ENCODE peak calls at places on chromosomes 12 and 14, in nine cellular contexts. One of them, this sample, is unnamed. For H3K27me3 and H3K9me3, the result is how much of the 10 kb centered on the place peaks cover.

GRCh38 chr14:48568688-48569087 is 893.3 kb upstream of the MDGA2 start:
- DNase-seq in GM23248: no peak
- DNase-seq in IMR-90: peak
- DNase-seq in CD8-positive, alpha-beta memory T cell: no peak
- DNase-seq in tibial nerve: no peak
- DNase-seq in small intestine: no peak
- DNase-seq in PC-3: peak
- DNase-seq in left ventricle myocardium inferior: no peak
- DNase-seq in adrenal gland: no peak
- DNase-seq in this sample: no peak

GRCh38 chr12:26112703-26113147 is 12.1 kb downstream of the BHLHE41 start:
- DNase-seq in GM23248: peak
- DNase-seq in IMR-90: peak
- DNase-seq in CD8-positive, alpha-beta memory T cell: no peak
- DNase-seq in tibial nerve: no peak
- DNase-seq in small intestine: peak
- DNase-seq in PC-3: peak
- DNase-seq in left ventricle myocardium inferior: no peak
- DNase-seq in adrenal gland: peak
- DNase-seq in this sample: no peak

GRCh38 chr14:52338282-52338681 is 24.2 kb downstream of the PTGER2 start:
- DNase-seq in GM23248: peak
- DNase-seq in IMR-90: peak
- DNase-seq in CD8-positive, alpha-beta memory T cell: no peak
- DNase-seq in tibial nerve: no peak
- DNase-seq in small intestine: no peak
- DNase-seq in PC-3: peak
- DNase-seq in left ventricle myocardium inferior: no peak
- DNase-seq in adrenal gland: no peak
- DNase-seq in this sample: no peak

GRCh38 chr14:99732436-99733220 is 48.5 kb downstream of the CYP46A1 start:
- DNase-seq in GM23248: no peak
- DNase-seq in IMR-90: no peak
- DNase-seq in CD8-positive, alpha-beta memory T cell: peak
- DNase-seq in tibial nerve: peak
- DNase-seq in small intestine: no peak
- DNase-seq in PC-3: no peak
- DNase-seq in left ventricle myocardium inferior: peak
- DNase-seq in adrenal gland: peak
- DNase-seq in this sample: no peak

GRCh38 chr12:70365398-70365647 is 767 bp upstream of the KCNMB4 start:
- DNase-seq in GM23248: no peak
- DNase-seq in IMR-90: no peak
- DNase-seq in CD8-positive, alpha-beta memory T cell: no peak
- DNase-seq in tibial nerve: no peak
- DNase-seq in small intestine: no peak
- DNase-seq in PC-3: no peak
- DNase-seq in left ventricle myocardium inferior: no peak
- DNase-seq in adrenal gland: no peak
- DNase-seq in this sample: no peak

GRCh38 chr14:72679591-72680151 is 214.2 kb downstream of the DPF3 start:
- DNase-seq in GM23248: no peak
- DNase-seq in IMR-90: peak
- DNase-seq in CD8-positive, alpha-beta memory T cell: no peak
- DNase-seq in tibial nerve: no peak
- DNase-seq in small intestine: no peak
- DNase-seq in PC-3: no peak
- DNase-seq in left ventricle myocardium inferior: no peak
- DNase-seq in adrenal gland: no peak
- DNase-seq in this sample: no peak

GRCh38 chr14:80105488-80105994 is 105.8 kb downstream of the DIO2 start:
- DNase-seq in GM23248: no peak
- DNase-seq in IMR-90: no peak
- DNase-seq in CD8-positive, alpha-beta memory T cell: no peak
- DNase-seq in tibial nerve: no peak
- DNase-seq in small intestine: no peak
- DNase-seq in PC-3: no peak
- DNase-seq in left ventricle myocardium inferior: no peak
- DNase-seq in adrenal gland: no peak
- DNase-seq in this sample: no peak

GRCh38 chr14:85534435-85534834 is 4.5 kb downstream of the FLRT2 start:
- DNase-seq in GM23248: peak
- DNase-seq in IMR-90: peak
- DNase-seq in CD8-positive, alpha-beta memory T cell: no peak
- DNase-seq in tibial nerve: no peak
- DNase-seq in small intestine: no peak
- DNase-seq in PC-3: no peak
- DNase-seq in left ventricle myocardium inferior: no peak
- DNase-seq in adrenal gland: peak
- DNase-seq in this sample: no peak

GRCh38 chr14:79091381-79091963 is 921.3 kb downstream of the NRXN3 start:
- DNase-seq in GM23248: no peak
- DNase-seq in IMR-90: no peak
- DNase-seq in CD8-positive, alpha-beta memory T cell: no peak
- DNase-seq in tibial nerve: no peak
- DNase-seq in small intestine: no peak
- DNase-seq in PC-3: no peak
- DNase-seq in left ventricle myocardium inferior: no peak
- DNase-seq in adrenal gland: no peak
- DNase-seq in this sample: no peak

GRCh38 chr12:128314611-128315010 is 47.6 kb downstream of the TMEM132C start:
- DNase-seq in GM23248: no peak
- DNase-seq in IMR-90: no peak
- DNase-seq in CD8-positive, alpha-beta memory T cell: no peak
- DNase-seq in tibial nerve: no peak
- DNase-seq in small intestine: no peak
- DNase-seq in PC-3: no peak
- DNase-seq in left ventricle myocardium inferior: no peak
- DNase-seq in adrenal gland: no peak
- DNase-seq in this sample: no peak

GRCh38 chr12:19301223-19301622 is 138.1 kb upstream of the AEBP2 start:
- DNase-seq in GM23248: no peak
- DNase-seq in IMR-90: no peak
- DNase-seq in CD8-positive, alpha-beta memory T cell: no peak
- DNase-seq in tibial nerve: no peak
- DNase-seq in small intestine: no peak
- DNase-seq in PC-3: no peak
- DNase-seq in left ventricle myocardium inferior: no peak
- DNase-seq in adrenal gland: no peak
- DNase-seq in this sample: no peak

GRCh38 chr12:51023625-51024395 is 2.4 kb downstream of the SLC11A2 start:
- DNase-seq in GM23248: peak
- DNase-seq in IMR-90: peak
- DNase-seq in CD8-positive, alpha-beta memory T cell: no peak
- DNase-seq in tibial nerve: no peak
- DNase-seq in small intestine: peak
- DNase-seq in PC-3: peak
- DNase-seq in left ventricle myocardium inferior: no peak
- DNase-seq in adrenal gland: no peak
- DNase-seq in this sample: no peak

GRCh38 chr12:102964872-102965271 is 7.4 kb downstream of the ASCL1 start:
- DNase-seq in GM23248: no peak
- DNase-seq in IMR-90: no peak
- DNase-seq in CD8-positive, alpha-beta memory T cell: no peak
- DNase-seq in tibial nerve: no peak
- DNase-seq in small intestine: peak
- DNase-seq in PC-3: no peak
- DNase-seq in left ventricle myocardium inferior: no peak
- DNase-seq in adrenal gland: no peak
- DNase-seq in this sample: no peak

GRCh38 chr14:32559595-32559994 is 230.5 kb downstream of the AKAP6 start:
- DNase-seq in GM23248: peak
- DNase-seq in IMR-90: no peak
- DNase-seq in CD8-positive, alpha-beta memory T cell: no peak
- DNase-seq in tibial nerve: no peak
- DNase-seq in small intestine: no peak
- DNase-seq in PC-3: no peak
- DNase-seq in left ventricle myocardium inferior: no peak
- DNase-seq in adrenal gland: no peak
- DNase-seq in this sample: no peak

GRCh38 chr12:108918206-108918605 is 38.3 kb downstream of the DAO start:
- DNase-seq in GM23248: no peak
- DNase-seq in IMR-90: no peak
- DNase-seq in CD8-positive, alpha-beta memory T cell: no peak
- DNase-seq in tibial nerve: no peak
- DNase-seq in small intestine: no peak
- DNase-seq in PC-3: no peak
- DNase-seq in left ventricle myocardium inferior: no peak
- DNase-seq in adrenal gland: no peak
- DNase-seq in this sample: no peak

GRCh38 chr12:51349026-51349425 is 2.5 kb upstream of the CELA1 start:
- DNase-seq in GM23248: peak
- DNase-seq in IMR-90: peak
- DNase-seq in CD8-positive, alpha-beta memory T cell: no peak
- DNase-seq in tibial nerve: no peak
- DNase-seq in small intestine: no peak
- DNase-seq in PC-3: no peak
- DNase-seq in left ventricle myocardium inferior: no peak
- DNase-seq in adrenal gland: no peak
- DNase-seq in this sample: no peak

GRCh38 chr12:25052191-25053020 is 103.5 kb upstream of the BCAT1 start:
- DNase-seq in GM23248: no peak
- DNase-seq in IMR-90: no peak
- DNase-seq in CD8-positive, alpha-beta memory T cell: peak
- DNase-seq in tibial nerve: no peak
- DNase-seq in small intestine: peak
- DNase-seq in PC-3: no peak
- DNase-seq in left ventricle myocardium inferior: no peak
- DNase-seq in adrenal gland: no peak
- DNase-seq in this sample: peak

DNA sequence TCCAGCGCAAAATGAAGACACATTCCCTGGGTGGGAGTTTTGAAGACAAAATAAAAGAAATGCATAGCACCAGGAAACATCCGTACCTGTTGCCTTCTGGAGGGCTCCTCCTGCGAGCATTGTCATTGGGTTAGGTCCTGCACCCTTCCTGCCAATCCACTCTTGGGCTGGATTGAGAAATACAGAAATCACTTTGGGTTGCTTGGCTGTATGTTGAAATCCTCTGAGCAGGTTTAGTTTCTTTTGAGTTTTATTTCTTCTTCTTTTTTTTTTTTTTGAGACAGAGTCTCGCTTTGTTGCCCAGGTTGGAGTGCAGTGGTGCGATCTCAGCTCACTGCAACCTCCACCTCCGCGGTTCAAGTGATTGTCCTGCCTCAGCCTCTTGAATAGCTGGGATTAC is 67.6 kb downstream of the ARF6 start:
- DNase-seq in GM23248: no peak
- DNase-seq in IMR-90: no peak
- DNase-seq in CD8-positive, alpha-beta memory T cell: no peak
- DNase-seq in tibial nerve: no peak
- DNase-seq in small intestine: no peak
- DNase-seq in PC-3: no peak
- DNase-seq in left ventricle myocardium inferior: no peak
- DNase-seq in adrenal gland: no peak
- DNase-seq in this sample: no peak
- H3K4me3 ChIP-seq in GM23248: no peak
- H3K4me3 ChIP-seq in IMR-90: no peak
- H3K4me3 ChIP-seq in CD8-positive, alpha-beta memory T cell: no peak
- H3K4me3 ChIP-seq in tibial nerve: no peak
- H3K4me3 ChIP-seq in small intestine: no peak
- H3K4me3 ChIP-seq in PC-3: no peak
- H3K4me3 ChIP-seq in left ventricle myocardium inferior: no peak
- H3K4me3 ChIP-seq in adrenal gland: no peak
- H3K4me3 ChIP-seq in this sample: no peak

GRCh38 chr12:54127538-54128259 is 61.1 kb downstream of the SMUG1 start:
- DNase-seq in GM23248: no peak
- DNase-seq in IMR-90: no peak
- DNase-seq in CD8-positive, alpha-beta memory T cell: no peak
- DNase-seq in tibial nerve: no peak
- DNase-seq in small intestine: no peak
- DNase-seq in PC-3: no peak
- DNase-seq in left ventricle myocardium inferior: no peak
- DNase-seq in adrenal gland: no peak
- DNase-seq in this sample: no peak
- H3K27me3 ChIP-seq in GM23248: under half
- H3K27me3 ChIP-seq in IMR-90: half or more
- H3K27me3 ChIP-seq in CD8-positive, alpha-beta memory T cell: under half
- H3K27me3 ChIP-seq in tibial nerve: under half
- H3K27me3 ChIP-seq in small intestine: under half
- H3K27me3 ChIP-seq in PC-3: under half
- H3K27me3 ChIP-seq in left ventricle myocardium inferior: half or more
- H3K27me3 ChIP-seq in adrenal gland: under half
- H3K27me3 ChIP-seq in this sample: under half

DNA sequence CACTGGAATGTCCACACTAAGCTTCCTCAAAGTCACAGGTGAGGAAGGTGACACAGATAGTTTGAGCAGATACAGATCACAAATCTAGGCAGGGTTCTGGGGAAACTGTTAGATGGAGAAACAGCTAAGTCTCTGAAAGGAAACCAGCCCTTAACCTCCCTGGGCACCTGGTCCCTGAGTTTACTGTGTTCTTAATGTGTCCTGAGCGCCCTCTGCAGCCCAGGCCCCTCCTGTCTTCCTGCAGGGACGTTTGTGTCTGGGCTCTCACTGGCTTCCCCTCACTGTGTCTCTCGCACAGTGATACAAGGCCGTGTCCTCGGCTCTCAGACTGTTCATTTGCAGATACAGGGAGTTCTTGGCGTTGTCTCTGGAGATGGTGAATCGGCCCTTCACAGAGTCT is 684.3 kb downstream of the TMEM121 start:
- DNase-seq in GM23248: no peak
- DNase-seq in IMR-90: no peak
- DNase-seq in CD8-positive, alpha-beta memory T cell: no peak
- DNase-seq in tibial nerve: no peak
- DNase-seq in small intestine: no peak
- DNase-seq in PC-3: no peak
- DNase-seq in left ventricle myocardium inferior: no peak
- DNase-seq in adrenal gland: no peak
- DNase-seq in this sample: no peak
- H3K9me3 ChIP-seq in GM23248: under half
- H3K9me3 ChIP-seq in IMR-90: under half
- H3K9me3 ChIP-seq in CD8-positive, alpha-beta memory T cell: under half
- H3K9me3 ChIP-seq in tibial nerve: under half
- H3K9me3 ChIP-seq in small intestine: under half
- H3K9me3 ChIP-seq in PC-3: under half
- H3K9me3 ChIP-seq in left ventricle myocardium inferior: under half
- H3K9me3 ChIP-seq in adrenal gland: under half
- H3K9me3 ChIP-seq in this sample: under half

DNA sequence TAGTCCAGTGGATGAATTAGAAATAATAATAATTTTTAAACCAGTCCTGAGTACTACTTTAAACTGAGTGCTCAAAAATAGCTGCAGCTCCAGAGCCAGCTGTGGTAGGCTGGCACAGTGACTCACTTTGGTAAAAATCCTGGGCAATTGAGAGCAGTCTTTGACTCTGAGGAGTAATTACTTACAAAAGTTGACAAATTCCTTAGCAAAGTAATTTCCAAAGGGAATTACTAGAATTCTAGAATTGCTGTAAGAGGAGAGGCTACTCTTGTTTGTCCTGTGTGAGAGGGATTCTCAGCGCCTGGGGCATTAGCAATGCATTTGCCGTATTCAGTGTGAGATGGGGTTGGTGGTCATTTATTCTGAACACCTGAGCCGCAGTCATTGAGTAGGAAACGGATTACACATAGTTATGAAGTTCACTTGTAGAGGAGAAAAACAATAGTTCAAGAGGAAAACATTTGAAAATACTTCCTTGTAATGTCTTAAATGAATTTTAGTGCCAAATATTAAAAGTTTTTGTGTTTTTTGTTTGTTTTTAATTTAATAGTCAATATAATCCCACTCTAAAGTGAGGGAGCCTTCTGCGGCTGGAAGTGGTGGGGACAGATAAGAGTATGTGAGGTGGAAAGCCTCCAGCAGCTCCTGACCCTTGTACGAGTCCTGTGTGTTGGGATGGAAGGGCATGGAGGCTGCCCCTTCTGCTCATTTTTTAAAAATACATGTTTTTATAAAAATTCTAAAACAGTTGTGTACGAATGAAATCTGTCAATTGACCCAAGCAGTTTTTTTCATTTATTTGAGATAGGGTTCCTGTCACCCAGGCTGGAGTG is 41.9 kb downstream of the EID3 start:
- DNase-seq in GM23248: peak
- DNase-seq in IMR-90: no peak
- DNase-seq in CD8-positive, alpha-beta memory T cell: no peak
- DNase-seq in tibial nerve: no peak
- DNase-seq in small intestine: no peak
- DNase-seq in PC-3: no peak
- DNase-seq in left ventricle myocardium inferior: no peak
- DNase-seq in adrenal gland: no peak
- DNase-seq in this sample: no peak
- H3K4me3 ChIP-seq in GM23248: no peak
- H3K4me3 ChIP-seq in IMR-90: no peak
- H3K4me3 ChIP-seq in CD8-positive, alpha-beta memory T cell: no peak
- H3K4me3 ChIP-seq in tibial nerve: no peak
- H3K4me3 ChIP-seq in small intestine: no peak
- H3K4me3 ChIP-seq in PC-3: no peak
- H3K4me3 ChIP-seq in left ventricle myocardium inferior: no peak
- H3K4me3 ChIP-seq in adrenal gland: no peak
- H3K4me3 ChIP-seq in this sample: no peak

This sample was measured in CD8-positive, alpha-beta T cell.